ENCODE peak calls at places on chromosome 11, in seven cellular contexts. S is brain microvascular endothelial cell, N is coronary artery, W is breast epithelium, U is astrocyte of the spinal cord, G is IMR-90, R is tibial nerve. I is an unnamed sample.

GRCh38 chr11:39461065-39461464 is 1998.4 kb downstream of the LRRC4C start:
- DNase-seq in S (no peak), N (no peak), W (no peak), U (no peak), G (no peak), R (no peak), I (no peak)

GRCh38 chr11:100639140-100639539 is 47.9 kb upstream of the ARHGAP42 start:
- DNase-seq in S (peak), N (no peak), W (no peak), U (peak), G (peak), R (no peak), I (peak)

GRCh38 chr11:57387284-57388030 is 3.0 kb downstream of the PRG2 start:
- DNase-seq in S (no peak), N (no peak), W (no peak), U (peak), G (no peak), R (no peak), I (no peak)

GRCh38 chr11:57491371-57492061 is 24.0 kb downstream of the SLC43A1 start:
- DNase-seq in S (peak), N (no peak), W (no peak), U (no peak), G (no peak), R (no peak), I (peak)

GRCh38 chr11:105000797-105001196 is 22.2 kb downstream of the CASP5 start:
- DNase-seq in S (no peak), N (no peak), W (no peak), U (no peak), G (no peak), R (no peak), I (no peak)

GRCh38 chr11:122655527-122656072 is at the start of gene UBASH3B:
- DNase-seq in S (peak), N (peak), W (peak), U (peak), G (peak), R (peak), I (peak)

GRCh38 chr11:107259826-107260225 is 197.8 kb downstream of the CWF19L2 start:
- DNase-seq in S (no peak), N (no peak), W (no peak), U (no peak), G (no peak), R (no peak), I (no peak)

GRCh38 chr11:115197031-115197430 is 307.2 kb downstream of the CADM1 start:
- DNase-seq in S (no peak), N (no peak), W (no peak), U (no peak), G (no peak), R (no peak), I (no peak)

GRCh38 chr11:118845369-118845768 is 38.3 kb upstream of the CXCR5 start:
- DNase-seq in S (peak), N (no peak), W (no peak), U (peak), G (peak), R (no peak), I (peak)

GRCh38 chr11:46277313-46277622 is 194 bp upstream of the CREB3L1 start:
- DNase-seq in S (peak), N (no peak), W (no peak), U (peak), G (peak), R (no peak), I (peak)

GRCh38 chr11:129333873-129334272 is 41.8 kb upstream of the BARX2 start:
- DNase-seq in S (no peak), N (no peak), W (no peak), U (no peak), G (no peak), R (no peak), I (no peak)

GRCh38 chr11:5366856-5367255 is 15.5 kb downstream of the OR51B6 start:
- DNase-seq in S (no peak), N (no peak), W (no peak), U (peak), G (peak), R (no peak), I (peak)

GRCh38 chr11:34300571-34301295 is 57.1 kb downstream of the ABTB2 start:
- DNase-seq in S (no peak), N (no peak), W (no peak), U (no peak), G (no peak), R (no peak), I (no peak)

GRCh38 chr11:67439321-67440228 is 2.1 kb upstream of the PTPRCAP start:
- DNase-seq in S (no peak), N (no peak), W (no peak), U (peak), G (no peak), R (no peak), I (peak)

GRCh38 chr11:117613521-117613920 is 183.5 kb downstream of the DSCAML1 start:
- DNase-seq in S (no peak), N (no peak), W (no peak), U (no peak), G (no peak), R (no peak), I (no peak)

GRCh38 chr11:127919206-127920000 is 668.0 kb downstream of the ETS1 start:
- DNase-seq in S (peak), N (no peak), W (no peak), U (peak), G (peak), R (no peak), I (peak)

GRCh38 chr11:120248551-120249278 is 8.8 kb downstream of the POU2F3 start:
- DNase-seq in S (no peak), N (no peak), W (no peak), U (peak), G (peak), R (no peak), I (no peak)

GRCh38 chr11:45713573-45713972 is 48.2 kb upstream of the CHST1 start:
- DNase-seq in S (no peak), N (no peak), W (no peak), U (no peak), G (no peak), R (no peak), I (no peak)

GRCh38 chr11:135027461-135027860 is 615.4 kb upstream of the B3GAT1 start:
- DNase-seq in S (peak), N (no peak), W (no peak), U (peak), G (peak), R (no peak), I (peak)

GRCh38 chr11:29978549-29978948 is 38.3 kb downstream of the KCNA4 start:
- DNase-seq in S (no peak), N (no peak), W (no peak), U (no peak), G (no peak), R (no peak), I (no peak)

GRCh38 chr11:2576116-2576515 is 123.7 kb downstream of the KCNQ1OT1 start:
- DNase-seq in S (no peak), N (no peak), W (peak), U (no peak), G (no peak), R (peak), I (no peak)

GRCh38 chr11:24198458-24198857 is 298.4 kb upstream of the LUZP2 start:
- DNase-seq in S (peak), N (no peak), W (no peak), U (no peak), G (peak), R (no peak), I (no peak)

GRCh38 chr11:35099278-35100018 is 39.5 kb upstream of the CD44 start:
- DNase-seq in S (peak), N (no peak), W (no peak), U (peak), G (peak), R (no peak), I (peak)

GRCh38 chr11:115338476-115338875 is 165.7 kb downstream of the CADM1 start:
- DNase-seq in S (no peak), N (no peak), W (no peak), U (no peak), G (no peak), R (no peak), I (no peak)

GRCh38 chr11:119094816-119095065 is 6.9 kb downstream of the DPAGT1 start:
- DNase-seq in S (peak), N (peak), W (peak), U (peak), G (peak), R (peak), I (peak)

GRCh38 chr11:130904380-130904779 is 11.9 kb downstream of the SNX19 start:
- DNase-seq in S (no peak), N (no peak), W (no peak), U (peak), G (no peak), R (no peak), I (no peak)

GRCh38 chr11:106306942-106307341 is 229.5 kb downstream of the AASDHPPT start:
- DNase-seq in S (no peak), N (no peak), W (no peak), U (no peak), G (no peak), R (no peak), I (peak)

GRCh38 chr11:119723243-119723951 is 5.6 kb downstream of the NECTIN1 start:
- DNase-seq in S (no peak), N (no peak), W (no peak), U (no peak), G (no peak), R (no peak), I (no peak)

GRCh38 chr11:121464352-121464946 is 11.7 kb upstream of the SORL1-AS1 start:
- DNase-seq in S (peak), N (peak), W (peak), U (peak), G (peak), R (no peak), I (peak)

GRCh38 chr11:48007677-48008076 is 27.3 kb downstream of the PTPRJ start:
- DNase-seq in S (no peak), N (no peak), W (no peak), U (no peak), G (no peak), R (no peak), I (no peak)

GRCh38 chr11:16194566-16194965 is 161.8 kb downstream of the SOX6 start:
- DNase-seq in S (no peak), N (no peak), W (no peak), U (peak), G (peak), R (peak), I (no peak)

GRCh38 chr11:123145661-123146060 is 49.4 kb downstream of the CLMP start:
- DNase-seq in S (no peak), N (no peak), W (no peak), U (no peak), G (no peak), R (no peak), I (no peak)

GRCh38 chr11:2913029-2913431 is 16.2 kb downstream of the PHLDA2 start:
- DNase-seq in S (peak), N (no peak), W (no peak), U (peak), G (peak), R (no peak), I (peak)

GRCh38 chr11:65479184-65480145 is 19.4 kb upstream of the MALAT1 start:
- DNase-seq in S (peak), N (peak), W (no peak), U (peak), G (peak), R (no peak), I (peak)

GRCh38 chr11:65478411-65479183 is 20.2 kb upstream of the MALAT1 start:
- DNase-seq in S (peak), N (peak), W (peak), U (peak), G (peak), R (no peak), I (peak)

GRCh38 chr11:65476632-65477270 is 22.1 kb upstream of the MALAT1 start:
- DNase-seq in S (no peak), N (no peak), W (no peak), U (peak), G (no peak), R (no peak), I (no peak)

GRCh38 chr11:65473275-65473860 is 25.5 kb upstream of the MALAT1 start:
- DNase-seq in S (no peak), N (no peak), W (no peak), U (peak), G (peak), R (no peak), I (no peak)

GRCh38 chr11:65477271-65478029 is 21.4 kb upstream of the MALAT1 start:
- DNase-seq in S (peak), N (peak), W (peak), U (peak), G (peak), R (peak), I (peak)
- TF ChIP-seq CTCF in S (no peak), N (no peak), W (no peak), U (no peak), G (no peak), R (peak), I (no peak)

GRCh38 chr11:112786196-112786595 is 175.0 kb upstream of the NCAM1 start:
- DNase-seq in S (no peak), N (no peak), W (no peak), U (no peak), G (no peak), R (no peak), I (no peak)

GRCh38 chr11:112785717-112786116 is 175.5 kb upstream of the NCAM1 start:
- DNase-seq in S (no peak), N (no peak), W (no peak), U (peak), G (peak), R (no peak), I (peak)

GRCh38 chr11:112783945-112784322 is 177.3 kb upstream of the NCAM1 start:
- DNase-seq in S (no peak), N (no peak), W (no peak), U (peak), G (no peak), R (no peak), I (peak)

GRCh38 chr11:112784323-112785073 is 176.7 kb upstream of the NCAM1 start:
- DNase-seq in S (peak), N (peak), W (no peak), U (peak), G (no peak), R (no peak), I (peak)

DNA sequence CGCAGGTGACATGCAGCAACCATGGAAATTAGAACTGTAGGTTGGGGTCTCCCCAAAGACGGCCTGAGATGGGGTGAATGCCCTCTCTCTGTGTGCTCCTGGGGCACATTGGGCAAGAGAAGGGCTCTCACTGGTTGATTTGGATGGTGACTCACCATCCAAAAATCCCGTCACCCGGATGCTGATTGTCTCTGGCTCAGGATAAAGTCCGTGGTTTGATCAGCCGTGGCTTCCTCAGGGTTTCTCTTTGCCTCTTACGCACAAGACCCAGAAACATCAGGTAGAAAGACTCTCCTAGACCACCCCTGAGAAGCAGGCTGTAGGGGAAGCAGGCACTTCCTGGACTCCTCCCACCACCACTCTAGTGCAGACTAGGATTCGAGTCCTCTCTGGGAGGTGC is 176.1 kb upstream of the NCAM1 start:
- DNase-seq in S (no peak), N (peak), W (no peak), U (peak), G (no peak), R (no peak), I (peak)
- H3K4me3 ChIP-seq in S (no peak), N (peak), W (peak), U (no peak), G (no peak), R (no peak), I (peak)

GRCh38 chr11:88229303-88229702 is 54.1 kb upstream of the RAB38 start:
- DNase-seq in S (no peak), N (no peak), W (no peak), U (no peak), G (no peak), R (no peak), I (no peak)

DNA sequence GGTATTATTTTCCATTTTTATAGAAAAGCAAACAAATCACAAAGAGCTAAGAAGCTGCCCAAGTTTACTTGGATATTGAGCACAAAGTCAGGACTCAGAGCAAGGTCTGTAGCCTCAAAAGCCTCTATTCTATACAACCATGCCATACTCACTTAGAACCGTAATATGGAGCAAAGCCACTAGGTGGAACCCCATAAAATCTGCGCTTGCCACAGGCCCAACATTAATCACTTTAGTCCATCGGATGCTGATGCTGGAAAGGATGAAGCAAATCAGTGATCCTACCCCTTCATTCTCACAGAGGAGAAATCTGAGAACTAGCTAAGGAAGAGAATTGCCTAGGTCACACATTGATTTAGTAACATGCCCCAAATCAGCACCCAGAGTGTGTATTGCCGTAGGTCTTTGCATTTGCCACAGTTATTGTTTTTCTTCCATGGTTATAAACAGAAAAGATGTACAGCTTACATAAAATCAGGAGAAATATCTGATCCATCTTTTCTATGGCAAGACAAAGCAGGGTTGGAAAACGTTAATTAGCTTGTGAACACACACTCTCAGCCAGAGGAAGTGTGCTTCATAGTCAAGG is 56.7 kb upstream of the RAB38 start:
- DNase-seq in S (peak), N (no peak), W (no peak), U (peak), G (peak), R (no peak), I (peak)
- TF ChIP-seq CTCF in S (peak), N (peak), W (peak), U (peak), G (peak), R (peak), I (peak)

DNA sequence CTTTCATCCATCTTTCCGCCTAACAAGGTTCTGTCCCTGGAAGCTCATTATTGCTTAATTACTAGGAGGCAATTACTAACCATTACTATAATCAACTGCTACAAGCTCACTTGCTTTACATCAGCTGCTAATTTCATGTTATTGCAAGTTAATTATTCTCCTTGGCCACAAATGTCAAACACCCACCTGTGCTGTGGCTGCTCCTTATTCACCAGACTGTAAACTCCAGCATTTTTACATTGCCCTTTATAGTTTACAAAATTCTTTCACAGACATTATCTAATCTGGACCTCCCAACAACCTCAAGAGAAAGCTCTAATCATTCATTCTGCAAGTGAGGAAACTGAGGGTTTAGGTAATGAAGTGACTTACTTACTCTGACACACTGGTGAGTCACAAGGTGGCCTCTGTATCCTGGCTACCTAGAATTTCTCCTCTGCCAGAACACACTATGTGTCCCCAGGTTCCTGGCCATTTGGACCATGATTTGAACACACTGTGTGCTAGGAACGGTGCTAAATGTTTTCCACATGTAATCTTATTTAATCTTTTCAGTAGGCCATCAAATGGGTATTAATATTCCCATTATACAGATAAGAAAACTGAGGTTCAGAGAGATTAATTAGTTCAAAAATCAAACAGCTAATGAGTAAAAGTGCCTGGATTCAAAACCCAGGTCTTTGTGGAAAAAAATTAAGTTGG is 66.7 kb downstream of the RAB30 start:
- DNase-seq in S (no peak), N (no peak), W (no peak), U (no peak), G (no peak), R (no peak), I (no peak)
- H3K4me3 ChIP-seq in S (no peak), N (no peak), W (no peak), U (no peak), G (no peak), R (no peak), I (no peak)

I was measured in cardiac fibroblast.